ENCODE peak calls at places on chromosomes 6 and 20, in six cellular contexts. Z is cardiac muscle cell, S is choroid plexus epithelial cell, B is ovary, X is osteocyte, E is cerebellum. H is an unnamed sample.
A peak's percentile ranks its signal among the peaks of the same experiment; 100 is the strongest.

GRCh38 chr20:25549866-25550477 is 35.4 kb downstream of the NINL start:
- DNase-seq in E (no peak), Z (no peak), B (no peak), X (no peak), S (peak; percentile 77), H (no peak)

GRCh38 chr6:119467478-119468081 is 118.0 kb upstream of the MAN1A1 start:
- DNase-seq in S (peak; percentile 51), B (no peak), Z (no peak), X (no peak), E (no peak), H (no peak)

GRCh38 chr6:146860583-146860982 is 261.8 kb downstream of the ADGB start:
- DNase-seq in E (peak; percentile 10), Z (no peak), X (no peak), S (no peak), B (peak; percentile 32), H (no peak)

GRCh38 chr20:23582293-23582692 is 14.0 kb upstream of the CST9L start:
- DNase-seq in E (no peak), X (no peak), Z (no peak), S (peak; percentile 13), B (no peak), H (no peak)

GRCh38 chr6:22135395-22135794 is 161.4 kb downstream of the PRL start:
- DNase-seq in Z (no peak), E (no peak), S (no peak), B (no peak), X (no peak), H (no peak)

GRCh38 chr6:169292340-169293124 is 38.9 kb upstream of the THBS2 start:
- DNase-seq in Z (no peak), E (no peak), S (peak; percentile 97), B (no peak), X (no peak), H (no peak)

GRCh38 chr6:162785632-162786242 is 58.0 kb downstream of the PACRG start:
- DNase-seq in S (no peak), E (no peak), Z (peak; percentile 3), X (no peak), B (no peak), H (no peak)

GRCh38 chr6:33860706-33861474 is 57.1 kb upstream of the MLN start:
- DNase-seq in X (no peak), S (peak; percentile 64), B (no peak), Z (no peak), E (no peak), H (no peak)

GRCh38 chr6:1739220-1739619 is 129.5 kb downstream of the FOXC1 start:
- DNase-seq in S (no peak), Z (no peak), E (no peak), B (no peak), X (no peak), H (no peak)

H was measured in vagina.